ENCODE peak calls at places on chromosomes 12 and 14, in ten cellular contexts. T is activated T-helper 1 cell treated with anti-CD3 and anti-CD28 coated beads, Interleukin-12 subunit alpha, Interleukin-12 subunit beta, Interleukin-2, Interleukin-4 antibody, amounts not matched to agents 30 ng/mL and 10 ng/mL and 1 ng/mL, durations not matched to agents 14 hours and 24 hours and 36 hours; U is Peyer's patch; V is hepatocyte; J is AG09309; M is iPS-NIHi11; K is AG04450; W is activated CD4-positive, alpha-beta memory T cell treated with anti-CD3 and anti-CD28 coated beads, Interleukin-2, amount 10 ng/mL, durations not matched to agents 7 days and 5 days; N is stimulated activated CD4-positive, alpha-beta T cell treated with anti-CD3 and anti-CD28 coated beads, Interleukin-4, amount 100 ng/mL, for 4 hours; P is effector CD4-positive, alpha-beta T cell. R is an unnamed sample.

GRCh38 chr14:101112351-101113107 is 209.0 kb upstream of the RTL1 start:
- DNase-seq in W (peak), M (no peak), J (no peak), V (no peak), U (no peak), N (no peak), K (no peak), T (no peak), P (no peak), R (no peak)

GRCh38 chr12:107661830-107662229 is 23.8 kb upstream of the PWP1 start:
- DNase-seq in T (no peak), U (no peak), W (no peak), K (no peak), M (no peak), J (no peak), P (no peak), N (no peak), V (no peak), R (no peak)

GRCh38 chr14:76720382-76720813 is 40.9 kb upstream of the VASH1 start:
- DNase-seq in U (peak), N (no peak), T (no peak), P (no peak), V (peak), M (peak), K (peak), W (no peak), J (no peak), R (no peak)

GRCh38 chr14:77092676-77093075 is 5.4 kb upstream of the CIPC start:
- DNase-seq in J (no peak), U (no peak), M (no peak), V (no peak), P (no peak), T (no peak), K (no peak), W (no peak), N (no peak), R (no peak)

GRCh38 chr12:132783917-132784531 is 22.4 kb upstream of the ANKLE2 start:
- DNase-seq in M (no peak), T (no peak), V (no peak), N (no peak), J (no peak), P (no peak), U (no peak), W (no peak), K (no peak), R (no peak)

GRCh38 chr12:46402451-46402850 is 29.9 kb upstream of the SLC38A2 start:
- DNase-seq in K (no peak), J (peak), T (no peak), W (no peak), U (no peak), N (no peak), V (no peak), M (no peak), P (no peak), R (no peak)

GRCh38 chr14:49975799-49976198 is 82.9 kb downstream of the ARF6 start:
- DNase-seq in V (no peak), J (no peak), P (no peak), K (no peak), T (no peak), W (no peak), U (no peak), M (no peak), N (no peak), R (no peak)

GRCh38 chr14:54975856-54976255 is 51.0 kb downstream of the WDHD1 start:
- DNase-seq in P (no peak), M (no peak), T (no peak), K (no peak), J (no peak), V (no peak), W (peak), U (no peak), N (no peak), R (no peak)

GRCh38 chr12:8996682-8997405 is 7.5 kb downstream of the KLRG1 start:
- DNase-seq in W (peak), N (peak), V (peak), P (no peak), K (no peak), T (peak), M (no peak), U (no peak), J (no peak), R (peak)

GRCh38 chr12:59191372-59191771 is 271.1 kb upstream of the LRIG3 start:
- DNase-seq in P (no peak), M (no peak), N (no peak), K (no peak), V (no peak), W (no peak), T (no peak), U (no peak), J (no peak), R (no peak)

GRCh38 chr14:80003138-80003537 is 208.2 kb downstream of the DIO2 start:
- DNase-seq in N (no peak), J (peak), V (peak), U (no peak), W (no peak), T (no peak), M (no peak), K (peak), P (no peak), R (no peak)

GRCh38 chr12:121964813-121965643 is 46.6 kb downstream of the CFAP251 start:
- DNase-seq in M (no peak), N (no peak), U (no peak), W (no peak), V (no peak), K (no peak), P (no peak), J (peak), T (no peak), R (no peak)

GRCh38 chr12:125081427-125081826 is 16.2 kb downstream of the AACS start:
- DNase-seq in U (no peak), V (no peak), W (no peak), T (no peak), N (no peak), J (no peak), M (no peak), K (no peak), P (no peak), R (no peak)

GRCh38 chr12:56084958-56085543 is 5.1 kb downstream of the ERBB3 start:
- DNase-seq in P (no peak), K (no peak), M (peak), J (no peak), U (no peak), W (peak), T (peak), V (peak), N (no peak), R (peak)

GRCh38 chr14:38404100-38404541 is 148.2 kb upstream of the CLEC14A start:
- DNase-seq in U (no peak), W (no peak), V (no peak), P (no peak), J (peak), T (no peak), M (no peak), N (no peak), K (peak), R (no peak)

GRCh38 chr12:101209319-101210302 is at the start of gene SLC5A8:
- DNase-seq in J (no peak), W (no peak), T (no peak), K (no peak), V (peak), M (peak), N (no peak), P (no peak), U (no peak), R (no peak)

GRCh38 chr12:105492591-105492990 is 162.1 kb downstream of the C12orf75 start:
- DNase-seq in T (no peak), K (no peak), P (no peak), U (no peak), J (peak), W (no peak), M (no peak), V (peak), N (no peak), R (no peak)

GRCh38 chr12:31583878-31584277 is 7.1 kb downstream of the DENND5B start:
- DNase-seq in J (no peak), K (no peak), P (no peak), U (no peak), M (no peak), N (no peak), W (no peak), V (no peak), T (no peak), R (no peak)

GRCh38 chr12:57745485-57745881 is 644 bp downstream of the TSPAN31 start:
- DNase-seq in J (no peak), V (no peak), M (no peak), P (no peak), K (no peak), W (no peak), N (no peak), U (no peak), T (no peak), R (no peak)

GRCh38 chr12:57545809-57546437 is 1.1 kb downstream of the DCTN2 start:
- DNase-seq in J (no peak), T (no peak), V (peak), N (no peak), P (no peak), M (no peak), W (no peak), K (no peak), U (peak), R (no peak)

GRCh38 chr12:457676-458075 is 2.1 kb upstream of the B4GALNT3 start:
- DNase-seq in T (no peak), W (no peak), U (no peak), K (no peak), P (no peak), N (no peak), V (no peak), M (no peak), J (no peak), R (no peak)

GRCh38 chr12:116609715-116610114 is 50.5 kb downstream of the MAP1LC3B2 start:
- DNase-seq in P (no peak), N (peak), V (no peak), M (peak), T (no peak), J (no peak), W (peak), K (no peak), U (no peak), R (no peak)

GRCh38 chr14:78933948-78934524 is 763.9 kb downstream of the NRXN3 start:
- DNase-seq in T (no peak), V (peak), U (no peak), M (peak), N (no peak), P (no peak), W (no peak), J (no peak), K (peak), R (no peak)

GRCh38 chr14:76599556-76599955 is 161.7 kb upstream of the VASH1 start:
- DNase-seq in P (no peak), T (no peak), V (no peak), M (no peak), U (no peak), W (no peak), N (no peak), J (no peak), K (no peak), R (no peak)

GRCh38 chr14:59013672-59014298 is 174.7 kb upstream of the DAAM1 start:
- DNase-seq in M (no peak), U (no peak), J (no peak), W (no peak), K (no peak), P (no peak), T (no peak), N (no peak), V (no peak), R (no peak)

GRCh38 chr12:29102739-29103138 is 46.3 kb upstream of the FAR2 start:
- DNase-seq in J (no peak), N (no peak), M (no peak), T (no peak), U (no peak), P (no peak), K (no peak), W (no peak), V (no peak), R (no peak)

GRCh38 chr12:132547207-132547740 is 57.3 kb downstream of the FBRSL1 start:
- DNase-seq in P (no peak), V (no peak), K (no peak), U (no peak), W (no peak), J (no peak), T (no peak), N (no peak), M (no peak), R (no peak)

R was measured in T-helper 2 cell treated with Interferon-gamma antibody and Interleukin-4, amounts not matched to agents 5 μg/mL and 100 μg/mL, for 36 hours.